ENCODE peak calls at places on chromosome 19, in eight cellular contexts. V is cardiac muscle cell, G is body of pancreas, D is stomach, E is mesendoderm, Z is adipocyte, Q is OCI-LY7, I is suprapubic skin. R is an unnamed sample. For H3K36me3, the result is how much of the 10 kb centered on the place peaks cover.

GRCh38 chr19:49533551-49534488 is 6.0 kb downstream of the RCN3 start:
- DNase-seq in V (peak), Q (peak), G (peak), I (peak), E (peak), D (peak), Z (peak), R (no peak)

GRCh38 chr19:44680536-44680935 is 9.3 kb downstream of the CEACAM19 start:
- DNase-seq in V (no peak), E (no peak), G (no peak), Z (no peak), I (no peak), D (no peak), Q (no peak), R (no peak)

GRCh38 chr19:53147645-53148044 is 11.2 kb downstream of the ZNF347 start:
- DNase-seq in D (no peak), Q (no peak), Z (no peak), G (no peak), V (no peak), E (no peak), I (no peak), R (no peak)

GRCh38 chr19:52688335-52688734 is 46.5 kb downstream of the ZNF611 start:
- DNase-seq in G (no peak), I (no peak), Q (no peak), V (no peak), D (no peak), E (no peak), Z (no peak), R (no peak)

GRCh38 chr19:45021971-45022370 is 16.9 kb upstream of the CLASRP start:
- DNase-seq in G (no peak), Z (no peak), V (no peak), I (no peak), Q (no peak), D (no peak), E (no peak), R (no peak)

GRCh38 chr19:44738603-44739585 is 9.6 kb upstream of the BCL3 start:
- DNase-seq in D (peak), E (no peak), V (no peak), I (no peak), Z (no peak), G (peak), Q (no peak), R (no peak)

GRCh38 chr19:42202290-42202867 is 15.1 kb downstream of the DEDD2 start:
- DNase-seq in E (no peak), Q (no peak), G (no peak), I (no peak), V (no peak), D (no peak), Z (no peak), R (no peak)

GRCh38 chr19:38361633-38362075 is 12.7 kb upstream of the PSMD8 start:
- DNase-seq in Z (peak), I (peak), G (peak), V (peak), Q (peak), E (peak), D (peak), R (peak)

GRCh38 chr19:44904426-44904994 is 1.1 kb upstream of the APOE start:
- DNase-seq in V (no peak), I (no peak), Z (no peak), E (peak), Q (peak), G (no peak), D (no peak), R (no peak)

DNA sequence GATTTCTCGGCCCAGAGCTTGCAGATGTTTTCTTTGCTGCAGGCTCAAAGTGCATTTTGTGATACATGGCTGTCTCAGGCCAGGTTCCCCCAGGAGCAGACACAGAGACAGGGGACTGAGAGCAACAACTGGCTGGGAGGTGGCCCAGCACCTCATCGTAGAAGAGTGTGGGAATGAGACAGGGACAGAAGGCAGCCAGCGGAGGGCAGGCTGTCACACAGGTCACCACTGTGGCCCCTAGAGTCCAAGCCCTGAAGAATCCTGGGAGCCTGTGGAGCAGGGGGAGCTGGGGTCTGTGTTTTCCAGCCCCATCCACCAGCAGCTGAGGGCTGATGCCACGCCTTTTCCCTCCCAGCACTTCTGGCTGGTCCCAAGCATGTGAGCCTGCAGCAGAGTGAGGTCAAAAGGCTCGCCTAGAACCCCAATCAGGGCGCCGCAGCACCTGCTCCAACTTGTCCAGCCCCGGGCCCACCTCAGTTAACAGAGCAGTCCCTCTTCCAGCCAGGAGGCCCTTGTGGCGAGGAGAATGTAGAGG is 723.8 kb downstream of the UQCRFS1 start:
- DNase-seq in D (no peak), V (no peak), Q (no peak), E (peak), Z (no peak), I (no peak), G (no peak), R (no peak)
- H3K36me3 ChIP-seq in D (under half), V (under half), Q (under half), E (under half), Z (under half), I (under half), G (under half), R (under half)

DNA sequence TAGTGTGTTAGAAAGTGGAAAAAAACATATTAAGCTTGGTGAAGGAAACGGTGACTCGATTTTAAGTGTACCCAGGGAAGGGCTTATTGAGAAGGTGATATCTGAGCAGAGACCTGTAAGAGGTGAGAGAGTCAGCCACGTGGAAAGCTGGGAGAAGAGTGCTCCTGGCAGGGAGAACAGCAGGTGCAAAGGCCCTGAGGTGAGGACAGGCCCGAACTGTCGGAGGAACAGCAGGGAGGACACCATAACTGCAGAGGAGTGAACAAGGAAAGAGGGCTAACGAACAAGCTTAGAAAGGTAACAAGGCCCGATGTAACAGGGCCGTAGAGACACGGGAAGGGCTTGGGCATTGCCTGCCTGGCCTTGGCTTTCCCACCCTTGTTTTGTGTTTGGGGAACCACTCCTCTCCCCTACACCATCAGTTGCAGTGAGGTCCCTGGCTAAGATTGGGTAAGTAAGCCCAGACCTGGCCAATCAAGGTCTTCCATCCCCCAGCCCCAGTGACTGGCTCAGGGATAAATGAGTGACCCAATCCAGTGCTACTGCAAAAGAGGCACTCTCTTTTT is 7.3 kb downstream of the ATP4A start:
- DNase-seq in Q (no peak), I (no peak), E (no peak), V (no peak), G (no peak), D (no peak), Z (no peak), R (no peak)
- H3K36me3 ChIP-seq in Q (under half), I (under half), E (under half), V (under half), G (under half), D (under half), Z (under half), R (under half)

GRCh38 chr19:2782357-2782935 is 627 bp downstream of the SGTA start:
- DNase-seq in V (peak), Z (peak), E (peak), G (no peak), I (no peak), D (no peak), Q (no peak), R (no peak)

GRCh38 chr19:2782936-2783780 is at the start of gene SGTA:
- DNase-seq in V (peak), Q (peak), E (peak), I (peak), Z (peak), G (peak), D (peak), R (peak)

GRCh38 chr19:2787115-2787514 is 1.8 kb downstream of the THOP1 start:
- DNase-seq in Q (no peak), I (no peak), G (no peak), D (no peak), E (no peak), Z (no peak), V (no peak), R (no peak)

GRCh38 chr19:2785244-2786000 is at the start of gene THOP1:
- DNase-seq in G (peak), E (peak), V (peak), Z (peak), I (peak), D (peak), Q (peak), R (peak)

GRCh38 chr19:2783781-2784145 is 690 bp upstream of the SGTA start:
- DNase-seq in E (no peak), V (no peak), D (no peak), Q (no peak), I (no peak), G (no peak), Z (peak), R (no peak)
- H3K36me3 ChIP-seq in E (under half), V (under half), D (under half), Q (under half), I (under half), G (under half), Z (under half), R (under half)

DNA sequence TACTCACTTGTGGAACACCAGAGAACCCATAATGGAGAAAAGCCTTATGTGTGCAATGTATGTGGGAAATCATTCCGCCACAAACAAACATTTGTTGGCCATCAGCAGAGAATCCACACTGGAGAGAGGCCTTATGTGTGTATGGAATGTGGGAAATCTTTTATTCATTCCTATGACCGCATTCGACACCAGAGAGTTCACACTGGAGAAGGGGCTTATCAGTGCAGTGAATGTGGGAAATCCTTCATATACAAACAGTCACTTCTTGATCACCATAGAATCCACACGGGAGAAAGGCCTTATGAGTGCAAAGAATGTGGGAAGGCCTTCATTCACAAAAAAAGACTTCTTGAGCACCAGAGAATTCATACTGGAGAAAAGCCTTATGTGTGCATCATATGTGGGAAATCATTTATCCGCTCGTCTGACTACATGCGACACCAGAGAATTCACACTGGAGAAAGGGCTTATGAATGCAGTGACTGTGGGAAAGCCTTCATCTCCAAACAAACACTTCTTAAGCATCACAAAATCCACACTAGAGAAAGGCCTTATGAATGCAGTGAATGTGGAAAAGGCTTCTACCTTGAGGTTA is 10.9 kb downstream of the ZNF549 start:
- DNase-seq in I (no peak), E (peak), D (no peak), V (no peak), Z (no peak), Q (no peak), G (no peak), R (no peak)
- H3K36me3 ChIP-seq in I (half or more), E (under half), D (half or more), V (under half), Z (half or more), Q (half or more), G (under half), R (half or more)

DNA sequence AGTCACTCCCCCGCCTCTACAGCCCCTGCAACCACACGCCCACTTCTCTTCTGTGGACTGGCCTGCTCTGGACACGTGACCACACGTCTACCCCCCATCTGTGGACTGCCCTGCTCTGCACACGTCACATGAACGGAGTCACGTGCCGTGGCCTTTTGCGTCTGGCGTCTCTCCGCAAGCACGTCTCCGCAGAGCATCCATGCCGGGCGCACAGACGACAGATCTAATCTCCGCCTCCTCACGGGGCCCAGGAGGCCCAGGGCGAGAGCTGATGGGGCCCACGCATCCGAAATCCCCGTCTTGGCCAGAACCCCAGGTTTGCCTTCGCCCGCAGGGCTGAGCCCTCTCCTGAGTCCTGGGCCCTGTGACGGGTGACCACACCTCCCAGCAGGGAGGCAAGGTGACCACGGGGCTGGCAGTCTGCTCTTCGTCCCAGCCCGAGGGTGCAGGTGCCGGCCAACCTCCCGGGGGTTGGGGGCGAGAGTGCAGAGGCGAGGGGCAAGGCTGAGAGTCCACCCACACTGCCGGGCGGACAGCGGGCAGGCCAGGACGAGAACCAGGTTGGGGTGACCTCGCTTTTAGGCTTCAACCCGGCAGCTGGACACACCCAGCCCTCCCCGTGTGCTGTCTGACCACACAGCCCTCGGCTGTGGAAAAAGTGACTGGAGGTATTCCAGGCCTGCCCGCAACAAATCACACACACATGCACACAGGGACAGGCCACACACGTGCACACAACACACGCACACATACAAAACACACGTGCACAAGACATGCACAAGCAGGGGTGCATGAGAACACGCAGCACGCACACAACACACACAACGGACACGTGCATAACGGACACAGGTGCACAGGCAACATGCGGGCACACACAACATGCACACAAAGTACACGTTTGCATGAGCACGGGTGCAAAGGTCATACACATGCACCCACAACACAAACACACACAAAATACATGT is 3.9 kb downstream of the SBNO2 start:
- DNase-seq in I (peak), E (no peak), D (peak), Q (no peak), G (peak), Z (peak), V (peak), R (peak)
- H3K36me3 ChIP-seq in I (under half), E (under half), D (under half), Q (under half), G (under half), Z (under half), V (under half), R (under half)

DNA sequence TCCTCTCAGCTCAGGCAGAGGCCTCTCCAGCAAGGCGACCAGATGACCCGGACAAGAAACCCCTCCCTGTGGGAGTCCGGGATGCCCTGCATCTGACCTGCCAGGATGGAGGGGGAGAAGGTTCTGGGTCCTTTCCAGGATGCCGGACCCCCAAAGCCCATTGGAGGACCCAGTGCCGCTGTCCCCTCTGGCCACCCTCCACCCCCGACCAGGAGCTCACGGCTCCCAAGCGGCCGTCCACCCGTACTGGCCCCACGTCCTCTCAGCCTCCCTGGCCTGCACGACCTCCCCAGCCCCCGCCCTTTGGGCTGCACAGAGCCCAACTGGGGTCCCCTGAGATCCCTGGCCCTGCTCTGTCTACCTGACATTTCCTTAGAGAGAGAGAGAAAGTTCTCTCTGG is 24.0 kb downstream of the BTBD2 start:
- DNase-seq in I (no peak), E (no peak), Q (no peak), Z (no peak), G (no peak), V (no peak), D (no peak), R (no peak)
- H3K36me3 ChIP-seq in I (half or more), E (under half), Q (half or more), Z (half or more), G (under half), V (under half), D (half or more), R (under half)

GRCh38 chr19:10685210-10685609 is 16.0 kb upstream of the QTRT1 start:
- DNase-seq in Q (no peak), V (no peak), Z (no peak), D (no peak), I (no peak), G (no peak), E (no peak), R (no peak)
- H3K36me3 ChIP-seq in Q (half or more), V (half or more), Z (half or more), D (half or more), I (half or more), G (half or more), E (half or more), R (half or more)

GRCh38 chr19:3056454-3057016 is 5.8 kb downstream of the TLE5 start:
- DNase-seq in D (no peak), Q (no peak), I (no peak), Z (no peak), V (no peak), G (no peak), E (peak), R (no peak)
- H3K36me3 ChIP-seq in D (half or more), Q (half or more), I (half or more), Z (under half), V (under half), G (under half), E (under half), R (under half)

GRCh38 chr19:18854982-18855381 is 23.2 kb downstream of the UPF1 start:
- DNase-seq in E (no peak), G (no peak), D (no peak), I (no peak), Q (no peak), V (no peak), Z (no peak), R (no peak)
- H3K36me3 ChIP-seq in E (under half), G (half or more), D (half or more), I (half or more), Q (half or more), V (half or more), Z (half or more), R (under half)

R was measured in astrocyte.